ENCODE peak calls at places on chromosomes 7 and 10, in four cellular contexts. One of them, this sample, is unnamed.

GRCh38 chr7:28626629-28627262 is 214.4 kb downstream of the CREB5 start:
- DNase-seq in SK-N-SH: peak; percentile 60
- DNase-seq in HepG2: peak; percentile 25
- DNase-seq in HCT116: peak; percentile 40
- DNase-seq in this sample: peak; percentile 71

GRCh38 chr10:21052072-21052708 is 155.1 kb upstream of the NEBL start:
- DNase-seq in SK-N-SH: no peak
- DNase-seq in HepG2: no peak
- DNase-seq in HCT116: no peak
- DNase-seq in this sample: no peak

GRCh38 chr7:82397846-82398245 is 45.7 kb downstream of the CACNA2D1 start:
- DNase-seq in HepG2: no peak
- DNase-seq in SK-N-SH: no peak
- DNase-seq in HCT116: no peak
- DNase-seq in this sample: no peak

GRCh38 chr10:69439350-69439739 is 11.9 kb upstream of the TSPAN15 start:
- DNase-seq in HepG2: no peak
- DNase-seq in SK-N-SH: no peak
- DNase-seq in HCT116: no peak
- DNase-seq in this sample: no peak

GRCh38 chr7:142880886-142881505 is 4.5 kb downstream of the TRPV6 start:
- DNase-seq in HepG2: peak; percentile 23
- DNase-seq in SK-N-SH: peak; percentile 73
- DNase-seq in HCT116: peak; percentile 37
- DNase-seq in this sample: peak; percentile 69

GRCh38 chr10:8975535-8975934 is 921.0 kb downstream of the GATA3 start:
- DNase-seq in SK-N-SH: no peak
- DNase-seq in HepG2: no peak
- DNase-seq in HCT116: no peak
- DNase-seq in this sample: no peak

GRCh38 chr7:24757799-24758275 is 573 bp upstream of the GSDME start:
- DNase-seq in SK-N-SH: peak; percentile 33
- DNase-seq in HepG2: peak; percentile 18
- DNase-seq in HCT116: no peak
- DNase-seq in this sample: no peak

GRCh38 chr10:28722065-28722803 is 44.9 kb downstream of the BAMBI start:
- DNase-seq in SK-N-SH: peak; percentile 71
- DNase-seq in HCT116: no peak
- DNase-seq in HepG2: no peak
- DNase-seq in this sample: peak; percentile 11

GRCh38 chr10:18010050-18010449 is 58.3 kb downstream of the SLC39A12 start:
- DNase-seq in HCT116: no peak
- DNase-seq in HepG2: no peak
- DNase-seq in SK-N-SH: no peak
- DNase-seq in this sample: no peak

GRCh38 chr10:99827906-99828305 is 45.5 kb downstream of the ABCC2 start:
- DNase-seq in HepG2: no peak
- DNase-seq in SK-N-SH: no peak
- DNase-seq in HCT116: no peak
- DNase-seq in this sample: no peak

GRCh38 chr7:141700848-141701371 is 1.1 kb downstream of the DENND11 start:
- DNase-seq in HepG2: no peak
- DNase-seq in HCT116: no peak
- DNase-seq in SK-N-SH: peak; percentile 36
- DNase-seq in this sample: peak; percentile 15

GRCh38 chr7:67551027-67551426 is 554.4 kb downstream of the TYW1 start:
- DNase-seq in HepG2: no peak
- DNase-seq in HCT116: no peak
- DNase-seq in SK-N-SH: no peak
- DNase-seq in this sample: no peak

GRCh38 chr7:20509892-20510645 is 105.4 kb upstream of the ABCB5 start:
- DNase-seq in SK-N-SH: no peak
- DNase-seq in HCT116: no peak
- DNase-seq in HepG2: no peak
- DNase-seq in this sample: no peak

GRCh38 chr7:103944230-103944900 is 45.1 kb downstream of the RELN start:
- DNase-seq in SK-N-SH: no peak
- DNase-seq in HepG2: no peak
- DNase-seq in HCT116: no peak
- DNase-seq in this sample: peak; percentile 42

GRCh38 chr7:143265017-143265693 is 1.9 kb downstream of the GSTK1 start:
- DNase-seq in SK-N-SH: no peak
- DNase-seq in HCT116: no peak
- DNase-seq in HepG2: no peak
- DNase-seq in this sample: no peak

GRCh38 chr7:31758770-31759169 is 71.8 kb downstream of the PPP1R17 start:
- DNase-seq in SK-N-SH: no peak
- DNase-seq in HepG2: no peak
- DNase-seq in HCT116: no peak
- DNase-seq in this sample: no peak

GRCh38 chr7:138459300-138460175 is 521 bp upstream of the TRIM24 start:
- DNase-seq in HCT116: peak; percentile 96
- DNase-seq in SK-N-SH: no peak
- DNase-seq in HepG2: peak; percentile 96
- DNase-seq in this sample: no peak

GRCh38 chr7:48097511-48098231 is 8.6 kb downstream of the UPP1 start:
- DNase-seq in HCT116: no peak
- DNase-seq in HepG2: no peak
- DNase-seq in SK-N-SH: no peak
- DNase-seq in this sample: no peak

GRCh38 chr10:23037561-23037960 is 57.8 kb upstream of the MSRB2 start:
- DNase-seq in SK-N-SH: no peak
- DNase-seq in HepG2: no peak
- DNase-seq in HCT116: no peak
- DNase-seq in this sample: no peak

GRCh38 chr7:2759736-2760097 is 71.7 kb downstream of the AMZ1 start:
- DNase-seq in HepG2: no peak
- DNase-seq in HCT116: no peak
- DNase-seq in SK-N-SH: no peak
- DNase-seq in this sample: no peak

GRCh38 chr10:69715156-69715898 is 85.3 kb downstream of the FAM241B start:
- DNase-seq in SK-N-SH: no peak
- DNase-seq in HCT116: no peak
- DNase-seq in HepG2: no peak
- DNase-seq in this sample: no peak

GRCh38 chr10:124381011-124381591 is 37.6 kb downstream of the OAT start:
- DNase-seq in HCT116: no peak
- DNase-seq in SK-N-SH: no peak
- DNase-seq in HepG2: peak; percentile 25
- DNase-seq in this sample: no peak

GRCh38 chr7:142459557-142459963 is 201.7 kb upstream of the PRSS58 start:
- DNase-seq in HepG2: peak; percentile 25
- DNase-seq in HCT116: peak; percentile 41
- DNase-seq in SK-N-SH: peak; percentile 64
- DNase-seq in this sample: peak; percentile 82

GRCh38 chr7:85820702-85821443 is 634.0 kb upstream of the SEMA3D start:
- DNase-seq in SK-N-SH: no peak
- DNase-seq in HCT116: no peak
- DNase-seq in HepG2: no peak
- DNase-seq in this sample: no peak

GRCh38 chr7:85823379-85823778 is 636.5 kb upstream of the SEMA3D start:
- DNase-seq in SK-N-SH: no peak
- DNase-seq in HepG2: no peak
- DNase-seq in HCT116: no peak
- DNase-seq in this sample: no peak

DNA sequence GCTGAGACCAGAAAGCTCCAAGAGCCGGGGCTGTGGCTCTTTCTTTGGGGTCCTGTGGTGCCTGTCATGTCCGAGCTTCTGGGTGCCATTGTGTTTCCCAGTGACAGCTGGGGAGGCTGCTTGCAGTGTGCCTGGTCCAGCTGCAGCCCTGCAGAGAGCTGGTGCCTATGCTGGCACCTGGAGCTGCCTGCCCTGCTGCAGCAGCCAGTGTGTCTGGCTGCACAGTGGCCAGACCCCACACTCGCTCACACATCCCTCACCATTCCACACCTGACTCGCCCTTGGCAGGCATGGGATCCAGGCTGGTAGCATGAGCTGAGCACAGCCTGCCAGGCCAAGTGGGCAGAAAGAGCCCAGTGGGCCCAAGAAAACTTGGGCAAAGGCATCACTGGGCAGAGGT is 635.1 kb upstream of the SEMA3D start:
- DNase-seq in HCT116: no peak
- DNase-seq in HepG2: no peak
- DNase-seq in SK-N-SH: no peak
- DNase-seq in this sample: no peak
- TF ChIP-seq JUND in HCT116: no peak
- TF ChIP-seq JUND in HepG2: no peak
- TF ChIP-seq JUND in SK-N-SH: no peak
- TF ChIP-seq JUND in this sample: no peak

DNA sequence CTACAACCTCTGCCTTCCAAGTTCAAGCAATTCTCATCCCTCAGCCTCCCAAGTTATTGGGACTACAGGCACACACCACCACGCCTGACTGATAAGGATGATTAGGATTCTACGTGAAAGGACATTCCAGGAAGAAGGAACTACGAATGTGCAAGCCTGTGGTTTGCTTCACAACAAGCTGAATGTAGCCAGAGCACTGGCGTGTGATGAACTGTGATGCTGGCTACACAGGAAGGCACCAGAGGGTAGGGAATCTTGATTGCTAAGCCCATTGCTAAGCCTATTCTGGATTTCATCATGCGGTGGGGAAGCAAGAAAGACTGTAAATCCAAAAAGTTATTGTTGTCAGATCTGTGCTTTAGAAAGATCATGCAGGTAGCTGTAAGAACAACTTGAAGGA is 72.3 kb upstream of the SRRM3 start:
- DNase-seq in HepG2: no peak
- DNase-seq in SK-N-SH: no peak
- DNase-seq in HCT116: no peak
- DNase-seq in this sample: no peak
- TF ChIP-seq JUND in HepG2: no peak
- TF ChIP-seq JUND in SK-N-SH: no peak
- TF ChIP-seq JUND in HCT116: no peak
- TF ChIP-seq JUND in this sample: no peak

GRCh38 chr7:128430207-128430606 is 20.4 kb upstream of the IMPDH1 start:
- DNase-seq in HepG2: no peak
- DNase-seq in HCT116: no peak
- DNase-seq in SK-N-SH: no peak
- DNase-seq in this sample: peak; percentile 56
- TF ChIP-seq JUND in HepG2: no peak
- TF ChIP-seq JUND in HCT116: no peak
- TF ChIP-seq JUND in SK-N-SH: no peak
- TF ChIP-seq JUND in this sample: no peak

DNA sequence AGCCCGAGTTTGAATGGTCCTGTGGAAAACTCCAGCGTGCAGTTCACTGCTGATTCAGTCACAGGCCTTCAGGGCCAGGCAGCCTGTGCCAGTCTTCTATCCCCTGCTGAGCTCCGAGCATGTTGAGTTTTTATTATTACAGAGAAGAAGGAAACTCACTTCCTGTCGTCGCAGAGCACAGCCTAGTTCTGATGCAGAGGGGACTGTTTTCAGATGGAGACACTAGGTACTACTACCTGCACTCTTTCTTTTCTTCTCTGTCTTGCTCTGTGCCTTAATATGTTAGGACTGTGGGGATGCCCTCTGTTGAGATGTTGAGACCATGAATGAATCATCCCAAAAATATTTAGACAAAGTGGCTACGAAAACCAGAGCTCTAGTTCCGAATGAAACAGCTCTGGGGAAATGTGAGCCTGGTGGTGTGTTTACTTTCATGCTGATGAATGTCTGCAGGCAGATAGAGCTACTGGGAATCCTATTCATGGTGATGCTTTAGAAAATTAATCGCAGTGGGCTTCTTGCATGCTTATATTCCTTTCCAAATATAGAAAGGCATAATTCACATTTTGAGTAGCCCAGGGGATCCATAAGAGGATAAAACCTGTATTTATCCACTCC is 29.6 kb downstream of the CASP7 start:
- DNase-seq in HCT116: no peak
- DNase-seq in SK-N-SH: no peak
- DNase-seq in HepG2: no peak
- DNase-seq in this sample: no peak
- TF ChIP-seq JUND in HCT116: no peak
- TF ChIP-seq JUND in SK-N-SH: peak; percentile 80
- TF ChIP-seq JUND in HepG2: no peak
- TF ChIP-seq JUND in this sample: no peak